ENCODE peak calls at places on chromosomes 3 and 15, in eight cellular contexts. One of them, this sample, is unnamed.

GRCh38 chr3:30333903-30334302 is 272.5 kb upstream of the TGFBR2 start:
- DNase-seq in hepatocyte: no peak
- DNase-seq in suprapubic skin: no peak
- DNase-seq in dorsolateral prefrontal cortex: no peak
- DNase-seq in H1: no peak
- DNase-seq in prostate gland: no peak
- DNase-seq in uterus: no peak
- DNase-seq in Jurkat, Clone E6-1: no peak
- DNase-seq in this sample: no peak

GRCh38 chr15:70538278-70538677 is 225.1 kb downstream of the UACA start:
- DNase-seq in hepatocyte: peak
- DNase-seq in prostate gland: no peak
- DNase-seq in Jurkat, Clone E6-1: no peak
- DNase-seq in uterus: no peak
- DNase-seq in H1: no peak
- DNase-seq in suprapubic skin: no peak
- DNase-seq in dorsolateral prefrontal cortex: no peak
- DNase-seq in this sample: no peak

GRCh38 chr15:100001405-100001804 is 268.2 kb upstream of the LYSMD4 start:
- DNase-seq in dorsolateral prefrontal cortex: no peak
- DNase-seq in suprapubic skin: peak
- DNase-seq in uterus: no peak
- DNase-seq in prostate gland: no peak
- DNase-seq in H1: no peak
- DNase-seq in Jurkat, Clone E6-1: no peak
- DNase-seq in hepatocyte: no peak
- DNase-seq in this sample: no peak

GRCh38 chr15:26013946-26014345 is 150.8 kb upstream of the ATP10A start:
- DNase-seq in H1: no peak
- DNase-seq in uterus: no peak
- DNase-seq in dorsolateral prefrontal cortex: no peak
- DNase-seq in Jurkat, Clone E6-1: no peak
- DNase-seq in hepatocyte: no peak
- DNase-seq in suprapubic skin: no peak
- DNase-seq in prostate gland: no peak
- DNase-seq in this sample: no peak

GRCh38 chr3:37132334-37132733 is 42.0 kb downstream of the LRRFIP2 start:
- DNase-seq in suprapubic skin: no peak
- DNase-seq in hepatocyte: no peak
- DNase-seq in Jurkat, Clone E6-1: no peak
- DNase-seq in prostate gland: no peak
- DNase-seq in dorsolateral prefrontal cortex: no peak
- DNase-seq in H1: no peak
- DNase-seq in uterus: no peak
- DNase-seq in this sample: no peak

GRCh38 chr3:190616627-190617026 is 102.7 kb downstream of the IL1RAP start:
- DNase-seq in prostate gland: no peak
- DNase-seq in hepatocyte: no peak
- DNase-seq in uterus: no peak
- DNase-seq in H1: no peak
- DNase-seq in dorsolateral prefrontal cortex: no peak
- DNase-seq in suprapubic skin: no peak
- DNase-seq in Jurkat, Clone E6-1: no peak
- DNase-seq in this sample: no peak

GRCh38 chr3:81249540-81250029 is 511.9 kb downstream of the GBE1 start:
- DNase-seq in hepatocyte: peak
- DNase-seq in dorsolateral prefrontal cortex: no peak
- DNase-seq in suprapubic skin: no peak
- DNase-seq in prostate gland: no peak
- DNase-seq in uterus: no peak
- DNase-seq in H1: no peak
- DNase-seq in Jurkat, Clone E6-1: no peak
- DNase-seq in this sample: no peak

GRCh38 chr15:52683585-52683984 is 4.4 kb upstream of the ATOSA start:
- DNase-seq in H1: no peak
- DNase-seq in Jurkat, Clone E6-1: no peak
- DNase-seq in prostate gland: no peak
- DNase-seq in dorsolateral prefrontal cortex: no peak
- DNase-seq in suprapubic skin: no peak
- DNase-seq in hepatocyte: no peak
- DNase-seq in uterus: no peak
- DNase-seq in this sample: no peak

GRCh38 chr3:111519193-111519592 is 22.8 kb upstream of the CD96 start:
- DNase-seq in dorsolateral prefrontal cortex: no peak
- DNase-seq in suprapubic skin: no peak
- DNase-seq in prostate gland: no peak
- DNase-seq in H1: no peak
- DNase-seq in Jurkat, Clone E6-1: no peak
- DNase-seq in hepatocyte: no peak
- DNase-seq in uterus: no peak
- DNase-seq in this sample: no peak

GRCh38 chr15:97521894-97522293 is 438.6 kb upstream of the ARRDC4 start:
- DNase-seq in prostate gland: no peak
- DNase-seq in Jurkat, Clone E6-1: no peak
- DNase-seq in suprapubic skin: no peak
- DNase-seq in uterus: no peak
- DNase-seq in dorsolateral prefrontal cortex: peak
- DNase-seq in H1: no peak
- DNase-seq in hepatocyte: no peak
- DNase-seq in this sample: no peak

GRCh38 chr3:57007513-57008415 is 52.7 kb upstream of the SPATA12 start:
- DNase-seq in suprapubic skin: peak
- DNase-seq in Jurkat, Clone E6-1: no peak
- DNase-seq in dorsolateral prefrontal cortex: peak
- DNase-seq in hepatocyte: peak
- DNase-seq in H1: no peak
- DNase-seq in uterus: peak
- DNase-seq in prostate gland: peak
- DNase-seq in this sample: peak

GRCh38 chr3:57006048-57006709 is 54.3 kb upstream of the SPATA12 start:
- DNase-seq in H1: no peak
- DNase-seq in prostate gland: peak
- DNase-seq in Jurkat, Clone E6-1: no peak
- DNase-seq in hepatocyte: no peak
- DNase-seq in dorsolateral prefrontal cortex: no peak
- DNase-seq in suprapubic skin: no peak
- DNase-seq in uterus: no peak
- DNase-seq in this sample: no peak

GRCh38 chr3:57009367-57009766 is 51.1 kb upstream of the SPATA12 start:
- DNase-seq in hepatocyte: no peak
- DNase-seq in suprapubic skin: no peak
- DNase-seq in dorsolateral prefrontal cortex: no peak
- DNase-seq in H1: no peak
- DNase-seq in uterus: no peak
- DNase-seq in Jurkat, Clone E6-1: no peak
- DNase-seq in prostate gland: no peak
- DNase-seq in this sample: no peak

GRCh38 chr3:57004154-57004730 is 56.2 kb upstream of the SPATA12 start:
- DNase-seq in hepatocyte: no peak
- DNase-seq in Jurkat, Clone E6-1: no peak
- DNase-seq in suprapubic skin: no peak
- DNase-seq in uterus: no peak
- DNase-seq in H1: no peak
- DNase-seq in dorsolateral prefrontal cortex: no peak
- DNase-seq in prostate gland: peak
- DNase-seq in this sample: no peak

DNA sequence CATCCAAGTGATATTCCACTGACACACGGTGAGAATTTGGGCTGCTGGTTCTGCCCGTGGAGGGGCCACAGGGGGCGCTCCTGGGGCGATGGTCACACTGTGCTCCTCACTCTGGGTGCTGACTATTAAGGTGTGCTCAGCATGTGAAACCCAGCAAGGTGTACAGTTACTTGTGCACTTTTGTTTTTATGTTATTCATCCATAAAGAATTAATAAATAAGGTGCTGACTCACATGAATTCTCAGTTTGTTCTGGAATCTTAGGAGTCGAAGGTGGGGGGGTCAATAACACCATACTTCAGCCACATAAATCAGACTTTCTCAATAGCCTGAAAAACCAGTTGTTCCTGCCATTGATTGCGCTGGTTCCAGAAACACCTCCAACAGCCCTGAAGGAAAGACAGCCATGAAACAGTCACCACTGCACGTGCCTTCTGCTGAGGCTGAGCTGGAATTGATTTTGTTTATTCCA is 53.5 kb upstream of the SPATA12 start:
- DNase-seq in uterus: peak
- DNase-seq in prostate gland: peak
- DNase-seq in Jurkat, Clone E6-1: no peak
- DNase-seq in hepatocyte: peak
- DNase-seq in H1: no peak
- DNase-seq in suprapubic skin: no peak
- DNase-seq in dorsolateral prefrontal cortex: no peak
- DNase-seq in this sample: peak
- H3K4me3 ChIP-seq in uterus: no peak
- H3K4me3 ChIP-seq in prostate gland: no peak
- H3K4me3 ChIP-seq in Jurkat, Clone E6-1: no peak
- H3K4me3 ChIP-seq in hepatocyte: no peak
- H3K4me3 ChIP-seq in H1: no peak
- H3K4me3 ChIP-seq in suprapubic skin: peak
- H3K4me3 ChIP-seq in dorsolateral prefrontal cortex: no peak
- H3K4me3 ChIP-seq in this sample: no peak

DNA sequence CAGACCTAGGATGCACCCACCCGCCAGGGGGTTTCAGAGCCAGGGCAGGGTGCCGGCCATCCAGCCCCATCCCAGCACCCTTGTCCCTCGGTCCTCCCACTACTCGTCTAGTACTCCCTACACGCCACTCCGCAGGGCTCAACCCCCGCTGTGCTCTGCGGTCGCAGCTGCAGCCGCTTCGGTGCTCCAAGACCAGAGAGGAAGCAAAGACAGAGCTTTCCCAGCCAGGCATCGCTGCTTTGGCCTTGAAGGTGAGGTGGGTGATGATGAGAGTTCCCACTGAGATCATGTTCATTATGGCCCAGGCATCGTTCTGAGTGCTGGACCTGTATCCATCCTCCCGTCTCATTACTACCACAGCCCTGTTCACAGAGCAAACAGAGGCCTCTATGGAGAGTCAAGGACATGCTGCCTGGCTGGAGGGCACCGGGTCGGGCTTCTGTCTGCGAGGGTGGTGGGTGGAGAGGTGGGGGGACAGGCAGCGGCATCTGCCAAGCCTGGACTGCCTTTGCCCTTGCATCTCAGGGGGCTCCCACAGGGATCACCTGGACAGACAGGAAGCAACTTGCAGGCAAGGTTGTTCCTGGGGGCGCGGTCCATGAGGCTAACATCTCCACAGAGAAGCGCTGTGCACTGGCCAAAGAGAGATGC is 66.9 kb downstream of the KLF13 start:
- DNase-seq in suprapubic skin: no peak
- DNase-seq in H1: no peak
- DNase-seq in Jurkat, Clone E6-1: no peak
- DNase-seq in hepatocyte: no peak
- DNase-seq in uterus: no peak
- DNase-seq in prostate gland: no peak
- DNase-seq in dorsolateral prefrontal cortex: no peak
- DNase-seq in this sample: no peak
- H3K4me3 ChIP-seq in suprapubic skin: peak
- H3K4me3 ChIP-seq in H1: no peak
- H3K4me3 ChIP-seq in Jurkat, Clone E6-1: no peak
- H3K4me3 ChIP-seq in hepatocyte: no peak
- H3K4me3 ChIP-seq in uterus: no peak
- H3K4me3 ChIP-seq in prostate gland: no peak
- H3K4me3 ChIP-seq in dorsolateral prefrontal cortex: no peak
- H3K4me3 ChIP-seq in this sample: no peak

GRCh38 chr15:91152896-91153581 is 53.0 kb downstream of the SV2B start:
- DNase-seq in prostate gland: no peak
- DNase-seq in Jurkat, Clone E6-1: no peak
- DNase-seq in uterus: no peak
- DNase-seq in suprapubic skin: no peak
- DNase-seq in hepatocyte: no peak
- DNase-seq in H1: no peak
- DNase-seq in dorsolateral prefrontal cortex: no peak
- DNase-seq in this sample: no peak

GRCh38 chr15:91158415-91159394 is 58.6 kb downstream of the SV2B start:
- DNase-seq in prostate gland: no peak
- DNase-seq in hepatocyte: no peak
- DNase-seq in suprapubic skin: no peak
- DNase-seq in dorsolateral prefrontal cortex: no peak
- DNase-seq in H1: no peak
- DNase-seq in Jurkat, Clone E6-1: no peak
- DNase-seq in uterus: no peak
- DNase-seq in this sample: no peak

GRCh38 chr15:91153954-91154353 is 53.9 kb downstream of the SV2B start:
- DNase-seq in Jurkat, Clone E6-1: no peak
- DNase-seq in dorsolateral prefrontal cortex: no peak
- DNase-seq in uterus: no peak
- DNase-seq in suprapubic skin: no peak
- DNase-seq in hepatocyte: no peak
- DNase-seq in H1: no peak
- DNase-seq in prostate gland: no peak
- DNase-seq in this sample: no peak

GRCh38 chr15:91151781-91152563 is 51.9 kb downstream of the SV2B start:
- DNase-seq in hepatocyte: no peak
- DNase-seq in prostate gland: no peak
- DNase-seq in uterus: no peak
- DNase-seq in Jurkat, Clone E6-1: no peak
- DNase-seq in suprapubic skin: no peak
- DNase-seq in H1: no peak
- DNase-seq in dorsolateral prefrontal cortex: no peak
- DNase-seq in this sample: no peak

DNA sequence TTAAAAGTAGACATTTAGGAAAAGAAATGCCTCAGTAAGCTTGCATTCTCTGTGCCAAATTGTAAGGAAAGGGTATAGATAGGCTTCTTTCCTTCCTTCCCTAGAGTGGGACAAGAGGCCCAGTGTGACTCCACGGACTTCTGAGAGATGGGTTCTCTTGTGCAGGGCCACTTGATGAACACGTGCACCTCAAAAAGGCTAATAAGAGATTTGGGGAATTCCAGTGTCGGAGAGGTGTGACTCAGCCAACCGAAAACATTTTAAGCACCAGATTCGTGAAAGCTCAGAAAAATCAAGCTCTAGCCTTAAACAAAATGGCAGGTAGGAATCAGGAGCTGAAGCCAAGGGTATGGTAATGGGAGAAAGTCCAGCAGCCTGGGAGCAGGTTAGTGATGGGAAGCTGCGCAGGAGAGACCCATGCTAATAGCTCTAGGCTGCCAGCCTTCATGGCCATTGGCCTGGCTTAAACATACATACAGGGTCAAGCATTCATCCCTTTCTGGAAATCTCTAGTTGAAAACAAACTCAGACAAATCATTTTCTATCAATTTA is 56.2 kb downstream of the SV2B start:
- DNase-seq in suprapubic skin: no peak
- DNase-seq in Jurkat, Clone E6-1: no peak
- DNase-seq in dorsolateral prefrontal cortex: no peak
- DNase-seq in uterus: no peak
- DNase-seq in hepatocyte: no peak
- DNase-seq in prostate gland: no peak
- DNase-seq in H1: no peak
- DNase-seq in this sample: no peak
- H3K4me3 ChIP-seq in suprapubic skin: no peak
- H3K4me3 ChIP-seq in Jurkat, Clone E6-1: no peak
- H3K4me3 ChIP-seq in dorsolateral prefrontal cortex: no peak
- H3K4me3 ChIP-seq in uterus: no peak
- H3K4me3 ChIP-seq in hepatocyte: no peak
- H3K4me3 ChIP-seq in prostate gland: no peak
- H3K4me3 ChIP-seq in H1: no peak
- H3K4me3 ChIP-seq in this sample: no peak

DNA sequence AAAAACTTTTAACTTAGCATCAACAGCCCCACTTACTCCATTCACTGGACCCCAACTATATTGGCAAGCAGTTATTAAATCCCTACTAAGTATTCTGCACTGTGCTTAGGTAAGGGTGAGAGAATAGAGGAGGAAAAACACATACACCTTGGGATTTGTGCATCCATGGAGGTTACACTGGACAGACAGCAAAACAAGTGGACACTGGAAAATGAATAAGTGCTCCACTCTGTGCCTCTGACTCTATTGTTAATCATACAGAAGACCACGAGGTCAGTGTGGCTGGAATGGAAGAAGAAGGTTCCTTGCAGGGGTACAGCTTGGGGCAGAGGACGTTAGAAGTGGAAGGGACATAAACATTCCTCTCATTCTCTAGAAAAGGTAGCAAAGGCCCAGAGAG is 3.2 kb downstream of the ADCY5 start:
- DNase-seq in hepatocyte: no peak
- DNase-seq in suprapubic skin: no peak
- DNase-seq in dorsolateral prefrontal cortex: no peak
- DNase-seq in uterus: no peak
- DNase-seq in H1: no peak
- DNase-seq in prostate gland: no peak
- DNase-seq in Jurkat, Clone E6-1: no peak
- DNase-seq in this sample: no peak
- H3K4me3 ChIP-seq in hepatocyte: no peak
- H3K4me3 ChIP-seq in suprapubic skin: no peak
- H3K4me3 ChIP-seq in dorsolateral prefrontal cortex: peak
- H3K4me3 ChIP-seq in uterus: no peak
- H3K4me3 ChIP-seq in H1: no peak
- H3K4me3 ChIP-seq in prostate gland: no peak
- H3K4me3 ChIP-seq in Jurkat, Clone E6-1: no peak
- H3K4me3 ChIP-seq in this sample: no peak